ENCODE peak calls at places on chromosomes 3 and 15, in ten cellular contexts. Y is heart left ventricle; E is psoas muscle; T is pancreas; A is testis; I is naive thymus-derived CD4-positive, alpha-beta T cell; N is mesendoderm; J is coronary artery; W is Peyer's patch; X is body of pancreas. H is an unnamed sample.

GRCh38 chr15:33022629-33023028 is 171.9 kb downstream of the FMN1 start:
- DNase-seq in W (no peak), X (peak), J (no peak), E (peak), N (peak), I (no peak), A (no peak), T (no peak), Y (peak), H (no peak)

GRCh38 chr3:30676424-30677346 is 70.3 kb downstream of the TGFBR2 start:
- DNase-seq in A (no peak), I (no peak), W (no peak), T (no peak), Y (no peak), E (no peak), J (no peak), X (no peak), N (no peak), H (no peak)

GRCh38 chr3:135460273-135460672 is 505.3 kb upstream of the PPP2R3A start:
- DNase-seq in I (no peak), Y (no peak), N (no peak), J (no peak), T (no peak), X (no peak), E (no peak), W (no peak), A (no peak), H (no peak)

GRCh38 chr3:72797773-72798543 is 50.3 kb downstream of the SHQ1 start:
- DNase-seq in N (peak), I (no peak), J (no peak), W (peak), T (peak), X (peak), Y (peak), A (peak), E (no peak), H (no peak)

GRCh38 chr3:9779721-9780450 is 10.1 kb upstream of the CAMK1 start:
- DNase-seq in N (no peak), W (no peak), X (no peak), A (no peak), J (no peak), T (no peak), Y (no peak), I (peak), E (no peak), H (peak)

GRCh38 chr15:79903137-79903536 is 6.3 kb upstream of the MTHFS start:
- DNase-seq in J (no peak), W (no peak), I (no peak), T (no peak), E (no peak), A (no peak), N (no peak), X (no peak), Y (no peak), H (no peak)

GRCh38 chr3:191343115-191343514 is 12.8 kb upstream of the UTS2B start:
- DNase-seq in Y (no peak), W (no peak), N (no peak), X (no peak), T (no peak), E (no peak), I (no peak), A (no peak), J (no peak), H (no peak)

GRCh38 chr3:174949523-174949922 is 90.4 kb downstream of the NAALADL2 start:
- DNase-seq in T (no peak), E (no peak), N (no peak), A (no peak), J (no peak), X (no peak), W (no peak), I (no peak), Y (no peak), H (no peak)

GRCh38 chr3:31384117-31384516 is 148.6 kb upstream of the STT3B start:
- DNase-seq in A (no peak), Y (no peak), N (no peak), E (no peak), W (no peak), I (no peak), T (no peak), J (no peak), X (no peak), H (no peak)

DNA sequence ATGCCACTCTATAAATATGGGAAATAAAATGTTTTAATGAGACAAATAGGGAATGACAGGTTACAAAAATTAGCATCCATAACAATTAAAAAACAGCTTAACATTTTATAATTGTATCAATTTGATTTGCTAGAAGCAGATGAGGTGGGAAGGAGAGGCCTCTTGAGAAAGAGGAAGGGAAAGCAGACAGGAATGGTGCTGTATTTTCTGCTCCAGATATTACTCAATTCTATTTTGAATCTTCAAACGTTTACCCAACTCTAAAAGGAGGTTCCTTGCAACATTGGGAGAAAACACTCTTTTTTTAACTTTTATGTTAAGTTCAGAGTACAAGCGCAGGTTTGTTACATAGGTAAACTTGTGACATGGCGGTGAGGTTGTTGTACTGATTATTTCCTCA is 44.9 kb upstream of the ALDH1A3 start:
- DNase-seq in T (no peak), J (no peak), Y (no peak), W (no peak), A (no peak), E (no peak), N (no peak), X (no peak), I (no peak), H (no peak)
- H3K4me3 ChIP-seq in T (no peak), J (no peak), Y (no peak), W (no peak), A (no peak), E (no peak), N (no peak), X (no peak), I (no peak), H (no peak)

DNA sequence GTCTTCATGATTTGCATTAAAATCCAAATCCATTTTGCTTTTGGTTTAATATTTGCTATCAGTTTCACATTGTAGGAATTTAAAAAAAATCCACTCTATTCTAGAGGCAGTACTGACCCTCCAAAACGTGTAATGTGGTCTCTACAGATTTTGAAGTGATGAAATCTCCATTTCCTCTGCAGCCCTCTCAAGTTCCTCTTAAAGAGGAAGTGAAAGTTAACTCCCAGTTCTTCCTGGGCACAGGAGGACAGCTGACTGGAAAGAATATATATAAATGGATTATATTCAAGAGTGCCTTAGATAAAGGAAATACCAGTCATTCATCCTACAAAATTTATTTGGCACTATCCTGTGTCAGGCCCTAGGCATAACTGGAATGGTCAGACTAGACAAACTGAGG is 83.5 kb upstream of the PLCL2 start:
- DNase-seq in A (no peak), N (no peak), X (no peak), W (no peak), Y (no peak), I (peak), J (no peak), T (no peak), E (no peak), H (no peak)
- H3K4me3 ChIP-seq in A (no peak), N (no peak), X (no peak), W (no peak), Y (no peak), I (no peak), J (no peak), T (no peak), E (no peak), H (no peak)

GRCh38 chr15:75065467-75065850 is 42.1 kb downstream of the PPCDC start:
- DNase-seq in X (no peak), J (no peak), W (no peak), I (no peak), E (no peak), T (no peak), N (peak), A (peak), Y (no peak), H (no peak)
- H3K4me3 ChIP-seq in X (no peak), J (no peak), W (no peak), I (no peak), E (no peak), T (no peak), N (no peak), A (no peak), Y (no peak), H (no peak)

GRCh38 chr15:65832549-65833364 is 36.5 kb upstream of the RAB11A start:
- DNase-seq in I (peak), E (peak), N (peak), A (peak), X (peak), Y (peak), W (peak), J (peak), T (peak), H (no peak)
- H3K4me3 ChIP-seq in I (peak), E (peak), N (no peak), A (no peak), X (no peak), Y (peak), W (peak), J (peak), T (no peak), H (no peak)

GRCh38 chr3:183449391-183449790 is 21.0 kb upstream of the MCF2L2 start:
- DNase-seq in I (no peak), Y (peak), A (peak), T (no peak), N (peak), W (no peak), X (peak), E (no peak), J (no peak), H (no peak)
- H3K4me3 ChIP-seq in I (no peak), Y (peak), A (no peak), T (no peak), N (no peak), W (no peak), X (no peak), E (peak), J (no peak), H (no peak)

GRCh38 chr3:98514948-98515347 is 7.8 kb downstream of the CLDND1 start:
- DNase-seq in T (no peak), J (no peak), N (no peak), E (no peak), X (no peak), A (no peak), W (no peak), I (no peak), Y (no peak), H (no peak)

GRCh38 chr3:98522538-98523281 is at the start of gene CLDND1:
- DNase-seq in N (peak), T (peak), W (peak), X (peak), E (peak), I (peak), A (peak), J (peak), Y (peak), H (peak)

GRCh38 chr3:98521897-98522537 is 685 bp downstream of the CLDND1 start:
- DNase-seq in I (peak), Y (peak), W (peak), A (peak), T (peak), J (no peak), N (peak), E (peak), X (peak), H (peak)

GRCh38 chr3:98519351-98519750 is 3.4 kb downstream of the CLDND1 start:
- DNase-seq in W (no peak), N (no peak), J (no peak), I (no peak), A (no peak), X (no peak), T (no peak), Y (no peak), E (no peak), H (no peak)

GRCh38 chr3:98518816-98519215 is 3.9 kb downstream of the CLDND1 start:
- DNase-seq in E (no peak), T (no peak), J (no peak), I (no peak), Y (no peak), X (no peak), N (no peak), W (no peak), A (no peak), H (no peak)
- H3K4me3 ChIP-seq in E (no peak), T (no peak), J (no peak), I (no peak), Y (no peak), X (no peak), N (no peak), W (no peak), A (no peak), H (no peak)

GRCh38 chr15:71116942-71117341 is 1.7 kb downstream of the THSD4 start:
- DNase-seq in J (no peak), Y (peak), X (no peak), I (no peak), W (no peak), A (no peak), E (no peak), T (no peak), N (no peak), H (no peak)
- H3K4me3 ChIP-seq in J (no peak), Y (peak), X (no peak), I (no peak), W (no peak), A (no peak), E (no peak), T (no peak), N (no peak), H (no peak)

DNA sequence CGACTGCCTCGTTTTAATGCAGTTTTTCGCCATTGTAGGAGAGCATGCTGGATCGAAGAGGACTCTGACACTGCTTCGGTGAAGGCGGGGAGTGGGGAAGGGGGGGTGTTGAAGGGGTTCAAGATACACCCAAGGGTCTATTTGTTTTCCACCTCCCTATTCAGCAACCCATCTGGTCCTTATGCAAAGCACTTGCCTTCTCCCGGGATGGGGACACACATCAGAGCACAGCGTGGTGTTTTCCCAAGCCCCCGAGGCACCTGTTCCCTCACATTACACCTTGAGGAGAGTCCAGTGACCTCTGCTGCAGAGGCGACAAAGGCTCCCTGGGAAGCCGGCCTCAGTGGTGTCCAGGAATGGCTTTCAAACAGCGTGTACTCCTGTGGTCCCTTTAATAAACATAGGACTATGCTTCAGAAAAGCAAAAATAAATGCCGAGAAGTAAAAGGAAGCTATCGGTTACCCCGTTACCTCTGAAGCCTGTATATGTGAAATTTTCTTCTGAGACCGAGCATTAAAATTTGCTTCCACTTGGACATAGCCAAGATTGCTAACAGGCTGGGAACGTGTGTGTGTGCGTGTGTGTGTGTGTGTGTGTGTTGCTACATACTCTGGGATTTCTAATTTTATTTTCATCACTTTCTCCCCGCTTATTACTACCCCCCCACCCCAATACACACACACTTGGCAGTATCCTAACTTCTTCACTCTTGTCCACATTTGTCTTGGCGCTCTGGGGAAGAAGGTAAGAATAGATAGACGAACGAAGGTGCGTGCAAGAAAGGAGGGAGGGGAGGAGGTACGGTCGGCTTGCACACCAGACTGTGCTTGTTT is 53.2 kb downstream of the CCDC54 start:
- DNase-seq in N (peak), J (no peak), W (no peak), T (peak), Y (no peak), I (peak), E (peak), X (no peak), A (peak), H (no peak)
- H3K4me3 ChIP-seq in N (peak), J (peak), W (peak), T (peak), Y (peak), I (peak), E (peak), X (peak), A (peak), H (peak)

GRCh38 chr3:158804441-158804840 is 2.6 kb downstream of the MFSD1 start:
- DNase-seq in T (no peak), A (no peak), E (no peak), I (no peak), X (no peak), W (no peak), N (no peak), Y (no peak), J (no peak), H (no peak)
- H3K4me3 ChIP-seq in T (no peak), A (no peak), E (no peak), I (no peak), X (no peak), W (no peak), N (no peak), Y (no peak), J (peak), H (no peak)

DNA sequence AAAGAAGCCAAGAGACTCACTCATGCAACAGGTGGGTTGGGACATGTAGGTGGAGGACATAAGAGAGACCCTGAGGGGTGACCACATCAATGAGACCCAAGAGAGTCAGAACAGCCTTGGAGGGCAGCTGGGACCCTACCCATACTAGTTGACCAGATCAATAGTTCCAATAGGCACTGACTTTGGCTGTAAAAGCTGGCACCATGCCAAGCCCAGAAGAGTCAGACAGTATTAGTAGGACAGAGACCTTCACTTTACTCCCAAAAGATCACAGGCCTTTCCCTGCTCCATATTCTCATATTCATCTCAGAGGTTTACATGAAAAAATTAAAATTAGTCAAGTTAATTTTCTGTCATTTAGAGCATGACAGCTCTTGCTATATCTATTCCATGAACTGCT is 20.9 kb upstream of the GABRR3 start:
- DNase-seq in Y (no peak), J (no peak), I (no peak), A (no peak), T (no peak), W (no peak), X (peak), N (no peak), E (no peak), H (no peak)
- H3K4me3 ChIP-seq in Y (no peak), J (no peak), I (no peak), A (no peak), T (no peak), W (no peak), X (no peak), N (no peak), E (no peak), H (no peak)

H was measured in GM12864.